ENCODE peak calls at places on chromosomes 4 and X, in five cellular contexts. J, B, Q, G and O are unnamed samples.

GRCh38 chr4:94933799-94934198 is 176.0 kb downstream of the BMPR1B start:
- DNase-seq in B (no peak), Q (no peak), G (no peak), J (no peak), O (no peak)

GRCh38 chr4:41178372-41179085 is 35.8 kb downstream of the APBB2 start:
- DNase-seq in J (no peak), Q (no peak), B (no peak), G (no peak), O (no peak)

GRCh38 chr4:74189331-74190043 is 31.6 kb downstream of the MTHFD2L start:
- DNase-seq in G (no peak), B (peak), Q (no peak), J (no peak), O (no peak)

GRCh38 chr4:148007303-148007702 is 275.4 kb downstream of the ARHGAP10 start:
- DNase-seq in G (no peak), Q (no peak), J (no peak), B (no peak), O (no peak)

GRCh38 chr4:146637853-146638800 is 566 bp upstream of the POU4F2 start:
- DNase-seq in J (no peak), Q (no peak), G (peak), B (no peak), O (no peak)

GRCh38 chr4:30865676-30866075 is 145.5 kb downstream of the PCDH7 start:
- DNase-seq in B (no peak), Q (no peak), J (no peak), G (no peak), O (no peak)

GRCh38 chrX:71154641-71155040 is 10.0 kb downstream of the NLGN3 start:
- DNase-seq in Q (no peak), B (no peak), J (no peak), G (no peak), O (no peak)

GRCh38 chr4:124684301-124684700 is 28.2 kb downstream of the ANKRD50 start:
- DNase-seq in Q (no peak), G (no peak), B (no peak), J (no peak), O (no peak)

GRCh38 chrX:50100188-50100587 is 100.6 kb downstream of the AKAP4 start:
- DNase-seq in G (no peak), J (no peak), B (no peak), Q (no peak), O (no peak)

GRCh38 chr4:33518852-33519251 is 2725.5 kb downstream of the ARAP2 start:
- DNase-seq in B (no peak), J (no peak), Q (no peak), G (no peak), O (no peak)

GRCh38 chrX:1542994-1543725 is 6.2 kb upstream of the P2RY8 start:
- DNase-seq in Q (no peak), B (no peak), J (no peak), G (no peak), O (no peak)

GRCh38 chr4:13541720-13542576 is 2.4 kb downstream of the NKX3-2 start:
- DNase-seq in Q (no peak), G (peak), B (no peak), J (no peak), O (no peak)

GRCh38 chrX:87528487-87528886 is 10.9 kb downstream of the KLHL4 start:
- DNase-seq in G (no peak), B (no peak), Q (no peak), J (no peak), O (no peak)

GRCh38 chrX:101417981-101418841 is 10.2 kb downstream of the HNRNPH2 start:
- DNase-seq in G (peak), J (no peak), Q (peak), B (peak), O (peak)

GRCh38 chr4:97498875-97499274 is 644.4 kb downstream of the STPG2 start:
- DNase-seq in B (no peak), J (no peak), G (no peak), Q (no peak), O (no peak)

GRCh38 chrX:152072236-152072635 is 66.1 kb downstream of the MAGEA10 start:
- DNase-seq in J (no peak), Q (no peak), G (no peak), B (no peak), O (no peak)

GRCh38 chr4:183747931-183748664 is 89.0 kb downstream of the TRAPPC11 start:
- DNase-seq in B (peak), J (no peak), Q (no peak), G (no peak), O (no peak)

GRCh38 chr4:81757706-81758105 is 286.0 kb upstream of the RASGEF1B start:
- DNase-seq in J (no peak), B (no peak), G (no peak), Q (no peak), O (no peak)

GRCh38 chrX:76279007-76279406 is 106.1 kb downstream of the PBDC1 start:
- DNase-seq in Q (no peak), J (peak), G (peak), B (peak), O (no peak)

GRCh38 chr4:4326136-4326535 is 36.1 kb downstream of the ZBTB49 start:
- DNase-seq in G (no peak), Q (no peak), B (no peak), J (no peak), O (peak)

GRCh38 chrX:41085105-41085882 is at the start of gene USP9X:
- DNase-seq in B (peak), Q (peak), J (peak), G (peak), O (peak)

GRCh38 chrX:120769576-120770341 is 105.9 kb downstream of the CT47B1 start:
- DNase-seq in B (peak), G (no peak), J (no peak), Q (no peak), O (no peak)

GRCh38 chr4:79455216-79455615 is 47.2 kb upstream of the GK2 start:
- DNase-seq in G (no peak), B (no peak), Q (no peak), J (no peak), O (no peak)

GRCh38 chr4:165308606-165309005 is 18.9 kb upstream of the MSMO1 start:
- DNase-seq in G (no peak), B (no peak), J (no peak), Q (no peak), O (no peak)

GRCh38 chr4:102324725-102325124 is 20.6 kb downstream of the SLC39A8 start:
- DNase-seq in Q (no peak), G (no peak), J (no peak), B (no peak), O (no peak)

GRCh38 chr4:70583952-70584834 is 7.9 kb upstream of the AMBN start:
- DNase-seq in J (no peak), G (no peak), B (no peak), Q (no peak), O (no peak)